ENCODE peak calls at places on chromosomes 16 and 17, in five cellular contexts. M is GM06990, F is Caco-2, Z is hepatocyte, J is SJSA1. R is an unnamed sample. For H3K36me3, the result is how much of the 10 kb centered on the place peaks cover.

GRCh38 chr17:62206550-62206949 is 141.5 kb upstream of the MED13 start:
- DNase-seq in M (no peak), F (no peak), Z (no peak), J (no peak), R (no peak)

GRCh38 chr16:88638323-88639230 is at the start of gene IL17C:
- DNase-seq in M (no peak), F (peak), Z (no peak), J (no peak), R (no peak)

GRCh38 chr17:57490446-57490845 is 234.1 kb downstream of the MSI2 start:
- DNase-seq in M (no peak), F (no peak), Z (no peak), J (no peak), R (no peak)

GRCh38 chr16:79997257-79997656 is 396.7 kb upstream of the MAF start:
- DNase-seq in M (no peak), F (peak), Z (no peak), J (no peak), R (no peak)

GRCh38 chr17:78922876-78923498 is 2.2 kb downstream of the TIMP2 start:
- DNase-seq in M (no peak), F (no peak), Z (no peak), J (no peak), R (no peak)

GRCh38 chr17:72349011-72349410 is 228.2 kb downstream of the SOX9 start:
- DNase-seq in M (no peak), F (no peak), Z (no peak), J (no peak), R (no peak)

GRCh38 chr17:38943607-38944006 is 18.2 kb downstream of the LASP1NB start:
- DNase-seq in M (peak), F (no peak), Z (no peak), J (no peak), R (no peak)

GRCh38 chr17:3596804-3597464 is 12.3 kb downstream of the TRPV1 start:
- DNase-seq in M (no peak), F (no peak), Z (no peak), J (no peak), R (no peak)

GRCh38 chr17:45824901-45825492 is 19.7 kb upstream of the SPPL2C start:
- DNase-seq in M (no peak), F (no peak), Z (no peak), J (no peak), R (no peak)

DNA sequence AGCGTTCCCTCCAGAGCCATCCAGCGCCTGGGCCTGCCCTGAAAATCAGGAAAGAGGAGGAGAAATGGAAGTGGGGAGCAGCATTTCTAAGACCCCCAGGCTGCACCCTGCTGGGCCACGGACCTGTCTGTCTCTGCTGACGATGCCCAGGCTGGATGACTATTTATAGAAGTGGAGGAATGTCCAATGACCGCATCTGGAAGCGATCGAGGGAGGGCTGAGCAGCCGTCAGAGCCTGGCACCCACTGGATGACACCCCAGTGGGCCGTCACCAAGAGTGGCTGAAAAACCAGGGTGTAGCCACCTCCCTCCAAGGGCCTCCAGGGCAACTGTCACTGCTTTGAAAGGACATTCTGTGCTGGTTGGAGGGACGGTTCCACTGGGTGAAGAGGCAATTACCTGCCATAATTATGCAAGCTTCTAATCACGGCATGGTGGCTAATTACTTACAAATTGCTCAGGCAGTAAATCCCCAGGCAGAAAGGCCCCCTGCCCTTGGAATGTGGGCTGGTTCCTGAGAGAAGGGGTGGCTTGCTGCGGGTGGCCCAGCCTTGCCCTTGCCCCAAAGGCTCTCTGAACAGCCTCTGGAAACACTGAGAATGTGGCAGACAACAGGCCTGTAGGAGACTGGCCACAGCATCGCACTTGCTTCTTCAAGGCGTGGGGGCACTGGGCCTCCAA is 332.1 kb downstream of the C16orf95 start:
- DNase-seq in M (no peak), F (no peak), Z (peak), J (no peak), R (no peak)
- H3K36me3 ChIP-seq in M (under half), F (under half), Z (under half), J (under half), R (under half)

DNA sequence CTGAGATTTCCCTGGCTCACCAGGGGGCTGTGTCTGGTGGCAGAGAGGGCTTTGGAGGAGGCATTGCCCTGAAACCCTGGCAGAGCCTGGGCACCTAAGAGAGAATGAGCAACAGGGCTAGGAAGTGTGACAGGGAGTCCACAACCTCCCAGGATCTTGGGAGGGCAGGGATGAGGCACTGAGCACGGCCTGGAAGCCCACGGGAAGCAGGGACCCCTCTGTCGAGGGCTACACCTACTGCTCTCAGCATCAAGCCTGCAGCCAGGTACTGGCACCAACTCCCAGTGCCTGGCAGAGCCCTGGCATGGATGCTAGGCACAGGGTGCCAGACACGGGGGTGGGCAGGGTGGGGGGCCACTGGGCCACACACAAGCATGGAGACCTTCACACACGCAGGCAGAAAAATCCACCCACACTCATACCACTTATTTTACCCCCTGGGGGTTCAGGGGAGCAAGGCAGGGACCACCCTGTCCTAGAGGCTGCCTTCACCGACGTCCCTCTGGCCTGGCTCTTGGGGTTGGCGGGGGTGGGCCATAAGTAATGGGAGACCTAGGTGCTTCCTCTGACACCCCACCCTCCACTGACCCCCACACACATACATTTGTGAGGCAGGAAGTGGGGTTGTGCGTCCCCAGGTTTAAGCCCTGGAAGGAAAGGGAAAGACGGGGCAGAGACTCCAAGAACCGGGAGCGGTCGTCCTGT is 970 bp upstream of the HSD11B2 start:
- DNase-seq in M (no peak), F (no peak), Z (no peak), J (no peak), R (no peak)
- H3K36me3 ChIP-seq in M (under half), F (under half), Z (under half), J (under half), R (under half)

DNA sequence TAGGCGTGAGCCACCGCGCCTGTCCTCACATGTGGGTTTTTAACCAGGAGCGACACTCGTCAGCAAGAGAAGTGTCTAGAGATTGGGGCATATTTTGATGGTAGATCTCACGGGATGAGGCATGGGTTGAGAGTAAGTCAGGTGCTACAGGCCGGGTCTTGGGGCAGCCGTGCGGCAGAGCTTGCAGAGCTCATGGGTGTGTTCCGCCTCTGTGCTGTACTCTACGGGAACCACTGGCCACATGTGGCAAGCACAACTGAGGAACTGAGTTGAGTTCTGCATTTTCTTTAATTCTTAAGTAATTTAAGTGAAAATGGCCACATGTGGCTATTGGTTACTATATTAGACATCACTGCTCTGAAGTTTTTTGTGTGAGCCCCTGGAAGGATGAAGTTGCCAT is 9.6 kb downstream of the CLUAP1 start:
- DNase-seq in M (no peak), F (no peak), Z (no peak), J (no peak), R (no peak)
- H3K36me3 ChIP-seq in M (under half), F (under half), Z (under half), J (under half), R (half or more)

DNA sequence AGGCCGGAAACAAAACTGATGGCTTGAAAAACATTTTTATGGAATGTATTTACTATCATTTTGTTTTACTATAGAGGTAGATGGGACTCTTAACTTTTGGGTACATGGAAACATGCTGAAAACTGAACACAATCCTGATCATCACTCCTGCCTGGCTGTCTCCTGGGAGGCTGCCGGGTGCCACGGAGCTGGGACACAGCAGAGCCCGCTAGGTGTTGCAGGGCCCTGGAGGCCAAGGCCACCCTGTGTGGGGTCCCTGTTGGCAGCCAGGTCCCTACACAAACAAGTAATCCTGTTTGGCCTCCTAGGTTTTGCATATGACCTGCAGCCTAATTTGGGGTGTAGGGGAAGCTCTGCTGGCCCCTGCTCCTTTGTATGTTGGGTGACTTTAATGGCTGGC is 17.5 kb downstream of the PLD6 start:
- DNase-seq in M (no peak), F (no peak), Z (no peak), J (no peak), R (no peak)
- H3K36me3 ChIP-seq in M (under half), F (under half), Z (under half), J (half or more), R (under half)

GRCh38 chr17:30271102-30271501 is 20.6 kb downstream of the BLMH start:
- DNase-seq in M (no peak), F (no peak), Z (no peak), J (no peak), R (no peak)
- H3K36me3 ChIP-seq in M (under half), F (under half), Z (under half), J (half or more), R (half or more)

DNA sequence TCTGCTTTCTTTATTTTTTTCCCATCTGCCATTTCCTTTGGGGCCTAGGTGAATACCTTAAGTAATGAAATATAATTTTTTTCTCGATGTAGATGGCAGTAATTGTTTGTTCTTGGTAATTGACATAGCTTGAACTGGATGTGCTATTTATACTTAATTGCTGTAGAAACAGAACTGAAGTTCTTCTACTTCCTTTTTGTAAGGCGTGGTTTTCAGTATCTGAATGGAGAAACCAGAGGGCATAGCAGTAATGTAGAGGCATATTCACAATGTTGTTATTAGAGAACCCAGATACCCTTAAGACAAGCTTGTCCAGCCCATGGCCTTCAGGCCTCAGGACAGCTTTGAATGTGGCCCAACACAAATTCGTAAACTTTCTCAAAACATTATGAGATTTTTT is 16.4 kb downstream of the ATP6V0A1 start:
- DNase-seq in M (no peak), F (no peak), Z (no peak), J (no peak), R (no peak)
- H3K36me3 ChIP-seq in M (under half), F (under half), Z (under half), J (half or more), R (half or more)

DNA sequence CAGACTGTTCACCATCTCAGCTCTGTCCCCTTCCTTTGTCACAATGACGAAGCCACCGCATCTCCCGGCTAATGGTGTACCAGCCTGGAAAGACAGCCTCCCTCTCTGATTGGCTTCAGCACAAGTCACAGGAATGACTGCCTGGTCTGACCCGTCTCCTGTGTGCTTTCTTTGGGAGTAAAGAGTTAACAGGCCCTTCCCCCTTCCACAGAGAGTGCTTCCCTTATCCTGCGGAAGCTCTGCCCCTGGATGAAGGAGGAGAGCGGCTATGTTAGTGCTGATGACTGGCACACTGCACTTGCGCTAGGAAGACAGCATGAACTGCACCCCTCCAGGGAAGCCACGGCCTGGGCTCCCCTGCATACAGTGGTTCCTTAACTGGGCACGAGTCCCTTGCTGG is 11.3 kb downstream of the USB1 start:
- DNase-seq in M (no peak), F (no peak), Z (no peak), J (no peak), R (no peak)
- H3K36me3 ChIP-seq in M (under half), F (under half), Z (under half), J (half or more), R (under half)

GRCh38 chr16:73916839-73917594 is 379.6 kb upstream of the PSMD7 start:
- DNase-seq in M (no peak), F (no peak), Z (peak), J (no peak), R (no peak)

GRCh38 chr16:73921295-73921694 is 375.3 kb upstream of the PSMD7 start:
- DNase-seq in M (no peak), F (no peak), Z (no peak), J (no peak), R (no peak)

GRCh38 chr16:73912850-73913249 is 383.8 kb upstream of the PSMD7 start:
- DNase-seq in M (no peak), F (no peak), Z (no peak), J (no peak), R (no peak)

GRCh38 chr16:73912311-73912710 is 384.3 kb upstream of the PSMD7 start:
- DNase-seq in M (no peak), F (no peak), Z (no peak), J (no peak), R (no peak)

GRCh38 chr16:73915939-73916451 is 380.6 kb upstream of the PSMD7 start:
- DNase-seq in M (no peak), F (no peak), Z (no peak), J (no peak), R (no peak)
- H3K36me3 ChIP-seq in M (under half), F (under half), Z (under half), J (under half), R (under half)

GRCh38 chr16:23709536-23709935 is 3.5 kb downstream of the ERN2 start:
- DNase-seq in M (no peak), F (no peak), Z (no peak), J (no peak), R (no peak)
- H3K36me3 ChIP-seq in M (under half), F (under half), Z (under half), J (under half), R (under half)